ENCODE peak calls at places on chromosomes 7 and 10, in four cellular contexts. W, Y, S and B are unnamed samples.

GRCh38 chr10:125263551-125263950 is 103.2 kb upstream of the CTBP2 start:
- DNase-seq in Y (peak), S (no peak), W (no peak), B (peak)

GRCh38 chr10:87844837-87845623 is 18.3 kb downstream of the KLLN start:
- DNase-seq in W (no peak), S (no peak), Y (peak), B (no peak)

GRCh38 chr7:151851782-151852181 is 25.1 kb downstream of the PRKAG2 start:
- DNase-seq in W (peak), Y (no peak), S (no peak), B (no peak)

GRCh38 chr7:19051767-19052375 is 65.6 kb downstream of the TWIST1 start:
- DNase-seq in S (peak), W (peak), Y (peak), B (no peak)

GRCh38 chr10:102420443-102420809 is 210 bp upstream of the FBXL15 start:
- DNase-seq in S (no peak), W (peak), Y (no peak), B (peak)

GRCh38 chr10:43355749-43356371 is 15.6 kb upstream of the FXYD4 start:
- DNase-seq in S (no peak), W (no peak), Y (peak), B (no peak)

GRCh38 chr7:876972-877311 is 588 bp downstream of the GET4 start:
- DNase-seq in S (no peak), W (no peak), Y (peak), B (peak)

GRCh38 chr7:97130417-97131139 is 13.1 kb downstream of the SDHAF3 start:
- DNase-seq in Y (no peak), S (peak), W (no peak), B (no peak)

GRCh38 chr10:97685395-97685958 is 1.6 kb downstream of the AVPI1 start:
- DNase-seq in W (no peak), S (peak), Y (peak), B (no peak)

GRCh38 chr7:92698237-92698841 is 108.1 kb upstream of the FAM133B start:
- DNase-seq in Y (peak), S (no peak), W (peak), B (peak)

GRCh38 chr7:102432476-102433318 is 678 bp upstream of the ORAI2 start:
- DNase-seq in Y (no peak), W (no peak), S (peak), B (no peak)

GRCh38 chr7:4610768-4611467 is 71.2 kb upstream of the FOXK1 start:
- DNase-seq in W (peak), Y (peak), S (peak), B (peak)

GRCh38 chr7:47435889-47436312 is 146.0 kb downstream of the TNS3 start:
- DNase-seq in Y (peak), S (peak), W (peak), B (peak)

GRCh38 chr10:94677691-94678090 is 5.8 kb upstream of the CYP2C18 start:
- DNase-seq in S (no peak), Y (peak), W (no peak), B (no peak)

GRCh38 chr10:108735380-108735779 is 1187.9 kb downstream of the XPNPEP1 start:
- DNase-seq in Y (no peak), W (no peak), S (no peak), B (no peak)

GRCh38 chr7:12970626-12971025 is 283.2 kb downstream of the ARL4A start:
- DNase-seq in S (no peak), W (no peak), Y (no peak), B (no peak)

GRCh38 chr10:96683065-96683464 is 37.2 kb downstream of the PIK3AP1 start:
- DNase-seq in Y (no peak), W (no peak), S (no peak), B (no peak)

GRCh38 chr10:49761789-49762565 is at the start of gene OGDHL:
- DNase-seq in S (peak), Y (peak), W (peak), B (peak)

GRCh38 chr7:27144799-27145166 is 1.3 kb upstream of the HOXA5 start:
- DNase-seq in W (no peak), Y (no peak), S (no peak), B (no peak)

GRCh38 chr7:132641238-132641637 is 65.0 kb upstream of the PLXNA4 start:
- DNase-seq in Y (no peak), S (no peak), W (no peak), B (no peak)

GRCh38 chr7:93117327-93117726 is 452 bp downstream of the SAMD9 start:
- DNase-seq in W (no peak), S (no peak), Y (no peak), B (no peak)

GRCh38 chr10:110629680-110630191 is 14.4 kb upstream of the RBM20 start:
- DNase-seq in Y (peak), S (no peak), W (no peak), B (no peak)

GRCh38 chr7:124349443-124349842 is 316.6 kb upstream of the TMEM229A start:
- DNase-seq in S (no peak), Y (no peak), W (no peak), B (no peak)

GRCh38 chr7:8783229-8783628 is 349.8 kb downstream of the NXPH1 start:
- DNase-seq in Y (no peak), W (no peak), S (no peak), B (no peak)

GRCh38 chr7:149202831-149203231 is 7.5 kb downstream of the ZNF282 start:
- DNase-seq in Y (no peak), W (no peak), S (no peak), B (no peak)

GRCh38 chr10:78420946-78421732 is 387.5 kb downstream of the RPS24 start:
- DNase-seq in Y (no peak), W (no peak), S (no peak), B (no peak)

GRCh38 chr7:148419856-148420508 is 170.6 kb upstream of the C7orf33 start:
- DNase-seq in W (no peak), Y (no peak), S (no peak), B (no peak)

GRCh38 chr10:28754930-28755718 is 77.8 kb downstream of the BAMBI start:
- DNase-seq in S (no peak), W (no peak), Y (peak), B (no peak)

DNA sequence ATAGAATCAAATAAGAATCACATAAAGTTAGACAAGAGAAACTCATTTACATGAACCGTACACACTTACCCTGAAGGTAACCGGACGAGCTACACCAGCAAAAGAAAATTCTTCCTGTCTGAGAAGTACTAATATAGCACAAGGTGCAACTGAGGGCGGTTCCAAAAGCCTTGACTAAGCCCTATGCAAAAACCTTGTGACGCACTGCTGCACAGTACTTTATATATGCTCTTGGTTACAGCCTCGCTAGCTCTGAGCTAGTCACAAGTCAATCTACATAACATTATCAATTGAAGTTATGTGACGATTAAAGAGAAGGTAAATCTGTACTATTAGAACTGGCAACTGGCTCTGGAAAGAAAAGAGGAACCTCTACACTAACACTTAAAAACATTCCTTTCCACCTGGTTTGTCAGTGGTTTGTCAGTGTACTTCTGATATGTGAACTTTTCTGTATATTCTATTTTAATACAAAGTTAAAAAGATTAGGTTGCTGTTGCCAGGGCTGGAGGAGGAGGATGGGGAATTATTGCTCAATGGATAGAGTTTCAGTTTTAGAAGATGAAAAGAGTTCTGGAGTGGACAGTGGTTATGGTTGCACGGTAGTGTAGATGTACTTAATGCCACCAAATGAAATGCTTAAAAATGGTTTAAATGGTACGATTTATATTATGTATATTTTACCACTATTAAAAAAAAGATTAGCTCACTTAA is 21.6 kb downstream of the NT5C3A start:
- DNase-seq in S (no peak), Y (peak), W (peak), B (peak)
- TF ChIP-seq POLR2A in S (no peak), Y (no peak), W (peak), B (no peak)

GRCh38 chr7:130939285-130940095 is 205.5 kb upstream of the KLF14 start:
- DNase-seq in Y (no peak), S (no peak), W (no peak), B (no peak)
- TF ChIP-seq POLR2A in Y (no peak), S (no peak), W (no peak), B (no peak)

DNA sequence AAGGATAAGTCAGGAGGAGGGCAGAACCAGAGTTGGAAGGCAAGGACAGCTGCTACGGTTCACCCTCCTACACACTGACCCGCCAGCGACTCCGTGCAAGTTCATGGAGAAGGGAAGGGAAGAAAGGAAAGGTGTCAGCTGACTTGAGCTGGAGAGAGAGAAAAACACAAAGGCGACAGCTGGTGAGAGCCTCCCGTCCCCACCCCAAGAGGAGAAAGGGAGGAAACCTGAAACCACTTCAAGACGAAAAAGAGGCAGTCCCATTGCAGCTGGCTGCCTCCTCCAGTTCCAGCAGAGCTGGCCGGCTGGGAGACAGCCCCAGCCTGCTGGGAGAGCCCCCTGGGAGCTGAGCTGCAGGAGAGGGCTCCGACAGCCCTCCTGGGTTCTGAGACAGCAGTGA is 75.2 kb downstream of the PARD3 start:
- DNase-seq in Y (no peak), W (peak), S (no peak), B (peak)
- TF ChIP-seq POLR2A in Y (no peak), W (no peak), S (no peak), B (no peak)

DNA sequence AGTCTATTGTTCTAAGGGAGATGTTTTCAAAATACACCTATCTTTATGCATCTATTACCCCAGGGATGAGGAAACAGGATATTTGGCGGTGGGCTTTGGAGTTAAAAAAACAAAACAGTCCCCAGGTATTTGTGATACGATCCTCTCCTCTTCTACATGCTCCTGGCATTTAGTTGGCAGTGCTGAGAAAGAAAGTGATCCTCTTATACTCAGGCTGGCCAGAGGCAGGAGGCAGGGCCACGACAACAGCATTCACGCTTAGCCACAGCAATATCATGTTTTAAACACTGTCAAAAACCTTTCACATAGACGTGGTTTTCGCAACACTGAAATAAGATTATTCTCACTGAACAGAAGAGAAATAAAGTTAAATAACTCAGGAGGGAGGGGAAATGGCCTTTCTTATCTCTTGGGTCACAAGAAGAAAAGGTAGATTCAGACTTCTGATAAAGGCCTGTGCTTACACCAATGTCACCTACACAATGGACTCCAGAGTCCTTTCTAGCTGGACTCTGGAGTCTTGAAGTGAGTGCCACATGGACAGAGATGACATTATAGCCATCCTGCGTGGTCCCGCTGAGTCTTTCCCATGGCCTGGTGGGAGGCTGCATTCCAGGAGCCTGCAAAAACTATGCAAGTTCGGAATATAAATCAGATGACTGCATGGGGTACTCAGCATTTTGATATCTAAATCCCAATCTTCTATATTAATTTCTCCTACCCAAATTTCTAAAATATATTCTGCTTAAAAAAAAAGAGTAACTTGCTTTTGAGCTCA is 88.7 kb downstream of the PIP4K2A start:
- DNase-seq in W (no peak), Y (no peak), S (no peak), B (no peak)
- TF ChIP-seq POLR2A in W (no peak), Y (no peak), S (no peak), B (no peak)

GRCh38 chr7:150378853-150379589 is at the start of gene ZNF775:
- DNase-seq in S (peak), Y (peak), W (peak), B (peak)
- TF ChIP-seq POLR2A in S (peak), Y (peak), W (peak), B (peak)